ENCODE peak calls at places on chromosomes 3 and 15, in nine cellular contexts. L is activated T-helper 9 cell treated with anti-CD3 and anti-CD28 coated beads, Interleukin-2, amount 50 U/mL, for 16 hours; N is cortex of kidney; Q is stimulated activated CD4-positive, alpha-beta T cell treated with anti-CD3 and anti-CD28 coated beads, Interleukin-2, amount 100 ng/mL, for 4 hours; M is activated T-cell treated with anti-CD3 and anti-CD28 coated beads, Interleukin-2, amount 50 U/mL, for 4 hours; Z is putamen; W is ACHN; E is head of caudate nucleus; G is HCEC 1CT. D is an unnamed sample.

GRCh38 chr3:108132727-108133373 is 42.0 kb upstream of the CD47 start:
- DNase-seq in L (no peak), N (no peak), Q (no peak), M (no peak), Z (no peak), W (peak), E (no peak), G (peak), D (no peak)

GRCh38 chr3:122366379-122366749 is 16.7 kb downstream of the MIX23 start:
- DNase-seq in L (no peak), N (no peak), Q (no peak), M (no peak), Z (no peak), W (no peak), E (no peak), G (no peak), D (no peak)

GRCh38 chr3:169232863-169233262 is 430.6 kb downstream of the MECOM start:
- DNase-seq in L (no peak), N (no peak), Q (no peak), M (no peak), Z (no peak), W (no peak), E (no peak), G (peak), D (no peak)

GRCh38 chr3:30679045-30679444 is 72.6 kb downstream of the TGFBR2 start:
- DNase-seq in L (no peak), N (no peak), Q (no peak), M (no peak), Z (no peak), W (no peak), E (no peak), G (no peak), D (no peak)

GRCh38 chr15:95596487-95596886 is 734.0 kb upstream of the NR2F2 start:
- DNase-seq in L (no peak), N (no peak), Q (no peak), M (no peak), Z (no peak), W (no peak), E (no peak), G (no peak), D (no peak)

GRCh38 chr3:168029705-168030104 is 66.0 kb downstream of the GOLIM4 start:
- DNase-seq in L (no peak), N (no peak), Q (no peak), M (no peak), Z (no peak), W (no peak), E (no peak), G (no peak), D (no peak)

GRCh38 chr3:30972449-30972848 is 78.0 kb upstream of the GADL1 start:
- DNase-seq in L (no peak), N (no peak), Q (no peak), M (no peak), Z (no peak), W (no peak), E (no peak), G (no peak), D (no peak)

GRCh38 chr3:66797916-66798560 is 200.1 kb upstream of the KBTBD8 start:
- DNase-seq in L (no peak), N (no peak), Q (no peak), M (no peak), Z (peak), W (peak), E (peak), G (peak), D (peak)

GRCh38 chr3:42068303-42069088 is 22.7 kb upstream of the TRAK1 start:
- DNase-seq in L (no peak), N (no peak), Q (no peak), M (no peak), Z (no peak), W (no peak), E (no peak), G (no peak), D (no peak)

GRCh38 chr15:43912991-43913927 is 86.5 kb downstream of the WDR76 start:
- DNase-seq in L (no peak), N (no peak), Q (no peak), M (no peak), Z (peak), W (peak), E (peak), G (peak), D (no peak)

GRCh38 chr3:149936812-149937230 is 33.9 kb downstream of the PFN2 start:
- DNase-seq in L (peak), N (no peak), Q (peak), M (peak), Z (no peak), W (peak), E (peak), G (peak), D (peak)

GRCh38 chr3:143226678-143227291 is 107.2 kb downstream of the CHST2 start:
- DNase-seq in L (no peak), N (no peak), Q (no peak), M (no peak), Z (no peak), W (no peak), E (no peak), G (no peak), D (no peak)

GRCh38 chr15:56978898-56979662 is 60.6 kb downstream of the TCF12 start:
- DNase-seq in L (no peak), N (no peak), Q (no peak), M (no peak), Z (no peak), W (no peak), E (no peak), G (peak), D (no peak)

GRCh38 chr3:45635475-45636256 is 41.1 kb downstream of the LIMD1 start:
- DNase-seq in L (no peak), N (no peak), Q (no peak), M (no peak), Z (no peak), W (peak), E (no peak), G (peak), D (no peak)

GRCh38 chr3:57397175-57398026 is 104.9 kb upstream of the ASB14 start:
- DNase-seq in L (peak), N (no peak), Q (peak), M (peak), Z (peak), W (peak), E (no peak), G (peak), D (peak)

GRCh38 chr3:119841808-119842471 is 60.0 kb downstream of the NR1I2 start:
- DNase-seq in L (no peak), N (no peak), Q (no peak), M (no peak), Z (no peak), W (no peak), E (no peak), G (no peak), D (no peak)

GRCh38 chr3:120244834-120245225 is 40.2 kb downstream of the GPR156 start:
- DNase-seq in L (no peak), N (no peak), Q (no peak), M (no peak), Z (no peak), W (no peak), E (no peak), G (no peak), D (no peak)

GRCh38 chr3:9230596-9230995 is 18.9 kb downstream of the SRGAP3 start:
- DNase-seq in L (no peak), N (no peak), Q (no peak), M (no peak), Z (no peak), W (no peak), E (no peak), G (no peak), D (no peak)

GRCh38 chr3:16311960-16312451 is 47.0 kb downstream of the OXNAD1 start:
- DNase-seq in L (no peak), N (no peak), Q (no peak), M (no peak), Z (no peak), W (no peak), E (no peak), G (no peak), D (peak)

D was measured in heart right ventricle.